ENCODE peak calls at places on chromosomes 16 and 17, in nine cellular contexts. G is stomach, W is foreskin fibroblast, Q is HCT116, A is tibial artery, K is AG09309, M is colonic mucosa, S is right lobe of liver, V is bronchial epithelial cell. Y is an unnamed sample.

GRCh38 chr16:11254913-11255736 is 879 bp downstream of the SOCS1 start:
- DNase-seq in K (no peak), W (peak; percentile 39), M (peak; percentile 49), V (peak; percentile 21), A (peak; percentile 74), Q (no peak), S (peak; percentile 56), G (peak; percentile 64), Y (no peak)

GRCh38 chr17:78568494-78569115 is 8.6 kb downstream of the DNAH17 start:
- DNase-seq in W (no peak), G (no peak), S (no peak), M (no peak), A (no peak), Q (no peak), K (no peak), V (peak; percentile 63), Y (no peak)

GRCh38 chr16:4241601-4242270 is at the start of gene SRL:
- DNase-seq in G (no peak), S (no peak), W (no peak), Q (no peak), M (no peak), A (no peak), K (no peak), V (no peak), Y (no peak)

GRCh38 chr16:78988361-78988992 is 612.1 kb downstream of the MAF start:
- DNase-seq in M (no peak), V (peak; percentile 4), W (no peak), G (no peak), K (no peak), Q (no peak), S (no peak), A (no peak), Y (no peak)

GRCh38 chr16:3829631-3830536 is 50.6 kb downstream of the CREBBP start:
- DNase-seq in S (no peak), W (no peak), V (no peak), Q (no peak), G (no peak), M (no peak), A (no peak), K (no peak), Y (no peak)

GRCh38 chr16:4111748-4112696 is 4.2 kb downstream of the ADCY9 start:
- DNase-seq in G (no peak), M (peak; percentile 41), V (no peak), W (no peak), Q (no peak), A (no peak), K (no peak), S (no peak), Y (no peak)

GRCh38 chr17:49230636-49231562 is at the start of gene PHOSPHO1:
- DNase-seq in Q (peak; percentile 80), M (peak; percentile 83), G (peak; percentile 86), W (peak; percentile 75), V (peak; percentile 52), A (peak; percentile 82), S (peak; percentile 81), K (peak; percentile 4), Y (no peak)

GRCh38 chr16:22323173-22323997 is 26.2 kb downstream of the POLR3E start:
- DNase-seq in M (no peak), G (no peak), V (no peak), Q (no peak), K (no peak), S (no peak), A (no peak), W (no peak), Y (no peak)

GRCh38 chr16:4038448-4038847 is 77.8 kb downstream of the ADCY9 start:
- DNase-seq in M (no peak), Q (no peak), K (no peak), G (no peak), A (no peak), V (no peak), S (no peak), W (no peak), Y (no peak)

GRCh38 chr16:24036614-24037013 is 200.8 kb downstream of the PRKCB start:
- DNase-seq in V (peak; percentile 34), W (peak; percentile 30), A (no peak), Q (peak; percentile 29), K (peak; percentile 4), M (peak; percentile 48), G (peak; percentile 28), S (no peak), Y (no peak)

GRCh38 chr16:1781254-1781653 is 1.1 kb downstream of the SPSB3 start:
- DNase-seq in G (no peak), S (no peak), Q (no peak), V (no peak), W (no peak), A (no peak), K (no peak), M (no peak), Y (no peak)

GRCh38 chr17:63611354-63611753 is 10.7 kb downstream of the TACO1 start:
- DNase-seq in Q (no peak), K (no peak), W (no peak), A (no peak), V (no peak), S (no peak), M (no peak), G (no peak), Y (no peak)

GRCh38 chr16:68287276-68288251 is 23.2 kb downstream of the SLC7A6OS start:
- DNase-seq in Q (no peak), G (no peak), M (no peak), S (no peak), A (peak; percentile 95), K (peak; percentile 71), W (peak; percentile 92), V (peak; percentile 71), Y (no peak)

GRCh38 chr17:64099543-64099942 is 30.4 kb downstream of the ERN1 start:
- DNase-seq in W (no peak), V (no peak), G (no peak), K (no peak), Q (no peak), A (no peak), S (peak; percentile 32), M (no peak), Y (no peak)

GRCh38 chr16:50202926-50203624 is 50.0 kb downstream of the TENT4B start:
- DNase-seq in V (peak; percentile 87), G (no peak), S (no peak), W (peak; percentile 84), Q (peak; percentile 62), K (peak; percentile 97), A (no peak), M (peak; percentile 57), Y (no peak)

GRCh38 chr17:81991684-81992513 is 14.5 kb downstream of the ASPSCR1 start:
- DNase-seq in A (peak; percentile 85), V (peak; percentile 84), M (peak; percentile 92), Q (no peak), K (no peak), W (peak; percentile 76), G (peak; percentile 96), S (peak; percentile 95), Y (no peak)

GRCh38 chr16:17367932-17368331 is 102.8 kb downstream of the XYLT1 start:
- DNase-seq in K (no peak), A (no peak), M (no peak), V (no peak), W (no peak), G (no peak), Q (no peak), S (no peak), Y (no peak)

GRCh38 chr16:4505356-4506153 is 29.4 kb downstream of the HMOX2 start:
- DNase-seq in A (no peak), V (no peak), M (no peak), G (peak; percentile 54), S (no peak), Q (no peak), W (no peak), K (no peak), Y (peak; percentile 89)

GRCh38 chr16:73066927-73067670 is 19.2 kb upstream of the ZFHX3 start:
- DNase-seq in Q (no peak), V (peak; percentile 45), G (no peak), M (no peak), K (no peak), S (no peak), W (peak; percentile 59), A (peak; percentile 84), Y (no peak)
- TF ChIP-seq CTCF in Q (no peak), V (no peak), G (no peak), M (no peak), K (no peak), S (no peak), W (no peak), A (no peak), Y (no peak)

GRCh38 chr17:57477483-57478357 is 221.4 kb downstream of the MSI2 start:
- DNase-seq in Q (no peak), M (no peak), K (no peak), S (no peak), W (no peak), A (no peak), V (no peak), G (no peak), Y (no peak)
- H3K4me3 ChIP-seq in Q (no peak overlapping the region), M (no peak overlapping the region), K (no peak overlapping the region), S (no peak overlapping the region), W (no peak overlapping the region), A (no peak overlapping the region), V (no peak overlapping the region), G (no peak overlapping the region), Y (no peak overlapping the region)

GRCh38 chr16:83878838-83879237 is 20.1 kb upstream of the MLYCD start:
- DNase-seq in M (no peak), G (no peak), S (no peak), V (peak; percentile 60), Q (peak; percentile 52), K (peak; percentile 33), A (no peak), W (peak; percentile 19), Y (no peak)
- TF ChIP-seq CTCF in M (no peak), G (no peak), S (peak; percentile 45), V (peak; percentile 41), Q (peak; percentile 79), K (peak; percentile 57), A (peak; percentile 57), W (peak; percentile 51), Y (peak; percentile 13)

GRCh38 chr17:39607851-39608130 is at the start of gene NEUROD2:
- DNase-seq in S (no peak), G (no peak), K (no peak), A (no peak), W (no peak), V (no peak), Q (no peak), M (no peak), Y (no peak)
- H3K4me3 ChIP-seq in S (no peak within 1 kb of the TSS), G (peak within 1 kb of the TSS; percentile 22), K (no peak within 1 kb of the TSS), A (peak within 1 kb of the TSS; percentile 9), W (no peak within 1 kb of the TSS), V (no peak within 1 kb of the TSS), Q (no peak within 1 kb of the TSS), M (no peak within 1 kb of the TSS), Y (no peak within 1 kb of the TSS)

GRCh38 chr17:72104164-72104862 is 16.5 kb upstream of the SOX9 start:
- DNase-seq in K (no peak), S (no peak), W (no peak), V (no peak), A (no peak), M (no peak), G (no peak), Q (no peak), Y (no peak)
- TF ChIP-seq CTCF in K (no peak), S (no peak), W (no peak), V (no peak), A (no peak), M (no peak), G (no peak), Q (no peak), Y (no peak)

GRCh38 chr16:75266738-75267630 is 15.6 kb upstream of the BCAR1 start:
- DNase-seq in M (no peak), V (no peak), Q (no peak), A (no peak), K (no peak), G (no peak), W (no peak), S (peak; percentile 45), Y (no peak)
- H3K4me3 ChIP-seq in M (no peak overlapping the region), V (no peak overlapping the region), Q (peak overlapping the region; percentile 91), A (peak overlapping the region; percentile 96), K (peak overlapping the region; percentile 71), G (no peak overlapping the region), W (peak overlapping the region; percentile 96), S (peak overlapping the region; percentile 98), Y (no peak overlapping the region)

Y was measured in GM12864.